ENCODE peak calls at places on chromosomes 6 and 20, in five cellular contexts. One of them, this sample, is unnamed.

GRCh38 chr6:119148102-119148824 is 69.8 kb upstream of the FAM184A start:
- DNase-seq in PC-9: peak; percentile 46
- DNase-seq in tibial artery: peak; percentile 28
- DNase-seq in stomach: no peak
- DNase-seq in A549: peak; percentile 33
- DNase-seq in this sample: peak; percentile 60

GRCh38 chr20:58243653-58244410 is 15.4 kb upstream of the ANKRD60 start:
- DNase-seq in PC-9: no peak
- DNase-seq in stomach: no peak
- DNase-seq in tibial artery: no peak
- DNase-seq in A549: no peak
- DNase-seq in this sample: no peak

GRCh38 chr6:30790734-30791383 is 46.5 kb upstream of the IER3 start:
- DNase-seq in tibial artery: no peak
- DNase-seq in PC-9: no peak
- DNase-seq in A549: no peak
- DNase-seq in stomach: no peak
- DNase-seq in this sample: no peak

GRCh38 chr20:59314872-59315500 is 14.6 kb downstream of the EDN3 start:
- DNase-seq in PC-9: no peak
- DNase-seq in stomach: no peak
- DNase-seq in A549: no peak
- DNase-seq in tibial artery: no peak
- DNase-seq in this sample: no peak

GRCh38 chr6:44227138-44227770 is 3.9 kb downstream of the SLC29A1 start:
- DNase-seq in PC-9: no peak
- DNase-seq in A549: no peak
- DNase-seq in stomach: no peak
- DNase-seq in tibial artery: no peak
- DNase-seq in this sample: no peak

GRCh38 chr6:33297956-33298772 is 578 bp downstream of the RGL2 start:
- DNase-seq in stomach: peak; percentile 61
- DNase-seq in tibial artery: peak; percentile 85
- DNase-seq in PC-9: peak; percentile 89
- DNase-seq in A549: peak; percentile 76
- DNase-seq in this sample: peak; percentile 87

GRCh38 chr6:105072799-105073199 is 107.0 kb downstream of the POPDC3 start:
- DNase-seq in A549: peak; percentile 17
- DNase-seq in tibial artery: no peak
- DNase-seq in stomach: no peak
- DNase-seq in PC-9: no peak
- DNase-seq in this sample: no peak

GRCh38 chr6:135478626-135479025 is 18.9 kb downstream of the AHI1 start:
- DNase-seq in PC-9: no peak
- DNase-seq in stomach: no peak
- DNase-seq in tibial artery: no peak
- DNase-seq in A549: no peak
- DNase-seq in this sample: no peak

GRCh38 chr6:165632194-165632593 is 30.8 kb downstream of the PDE10A start:
- DNase-seq in stomach: no peak
- DNase-seq in PC-9: no peak
- DNase-seq in tibial artery: no peak
- DNase-seq in A549: no peak
- DNase-seq in this sample: no peak

GRCh38 chr6:113893866-113894265 is 36.7 kb downstream of the MARCKS start:
- DNase-seq in A549: no peak
- DNase-seq in PC-9: no peak
- DNase-seq in tibial artery: no peak
- DNase-seq in stomach: no peak
- DNase-seq in this sample: no peak

GRCh38 chr6:4687989-4688947 is 87.9 kb upstream of the CDYL start:
- DNase-seq in A549: peak; percentile 72
- DNase-seq in PC-9: peak; percentile 48
- DNase-seq in tibial artery: peak; percentile 34
- DNase-seq in stomach: no peak
- DNase-seq in this sample: peak; percentile 17

GRCh38 chr6:31128093-31128676 is 7.9 kb upstream of the CDSN start:
- DNase-seq in A549: peak; percentile 37
- DNase-seq in PC-9: peak; percentile 66
- DNase-seq in tibial artery: peak; percentile 45
- DNase-seq in stomach: peak; percentile 85
- DNase-seq in this sample: peak; percentile 92

GRCh38 chr20:37449276-37449675 is 71.8 kb upstream of the NNAT start:
- DNase-seq in tibial artery: no peak
- DNase-seq in A549: no peak
- DNase-seq in stomach: no peak
- DNase-seq in PC-9: no peak
- DNase-seq in this sample: no peak

GRCh38 chr20:25540273-25540672 is 45.1 kb downstream of the NINL start:
- DNase-seq in stomach: no peak
- DNase-seq in tibial artery: no peak
- DNase-seq in PC-9: no peak
- DNase-seq in A549: no peak
- DNase-seq in this sample: no peak

GRCh38 chr6:20789162-20789561 is 254.9 kb downstream of the CDKAL1 start:
- DNase-seq in tibial artery: no peak
- DNase-seq in A549: no peak
- DNase-seq in stomach: no peak
- DNase-seq in PC-9: no peak
- DNase-seq in this sample: no peak

GRCh38 chr20:4369798-4370124 is 351.9 kb upstream of the PRND start:
- DNase-seq in stomach: no peak
- DNase-seq in tibial artery: no peak
- DNase-seq in A549: no peak
- DNase-seq in PC-9: no peak
- DNase-seq in this sample: no peak

GRCh38 chr6:102732908-102733307 is 1339.4 kb downstream of the GRIK2 start:
- DNase-seq in PC-9: peak; percentile 3
- DNase-seq in A549: no peak
- DNase-seq in tibial artery: no peak
- DNase-seq in stomach: no peak
- DNase-seq in this sample: no peak

GRCh38 chr20:19815553-19815991 is 57.5 kb downstream of the RIN2 start:
- DNase-seq in tibial artery: peak; percentile 64
- DNase-seq in PC-9: peak; percentile 68
- DNase-seq in stomach: no peak
- DNase-seq in A549: peak; percentile 95
- DNase-seq in this sample: peak; percentile 31

GRCh38 chr6:79280756-79281155 is 46.3 kb upstream of the HMGN3 start:
- DNase-seq in A549: no peak
- DNase-seq in PC-9: no peak
- DNase-seq in stomach: no peak
- DNase-seq in tibial artery: no peak
- DNase-seq in this sample: no peak

GRCh38 chr6:158442309-158442705 is 117.6 kb upstream of the TMEM181 start:
- DNase-seq in A549: no peak
- DNase-seq in stomach: no peak
- DNase-seq in tibial artery: no peak
- DNase-seq in PC-9: no peak
- DNase-seq in this sample: no peak

GRCh38 chr6:170032706-170033309 is 258.1 kb downstream of the DLL1 start:
- DNase-seq in PC-9: no peak
- DNase-seq in A549: no peak
- DNase-seq in tibial artery: peak; percentile 5
- DNase-seq in stomach: peak; percentile 7
- DNase-seq in this sample: no peak

GRCh38 chr6:125251516-125252229 is 50.1 kb downstream of the HDDC2 start:
- DNase-seq in tibial artery: no peak
- DNase-seq in stomach: no peak
- DNase-seq in PC-9: no peak
- DNase-seq in A549: no peak
- DNase-seq in this sample: no peak

GRCh38 chr6:13378669-13379590 is 50.6 kb upstream of the TBC1D7 start:
- DNase-seq in A549: no peak
- DNase-seq in PC-9: no peak
- DNase-seq in tibial artery: no peak
- DNase-seq in stomach: peak; percentile 69
- DNase-seq in this sample: no peak

GRCh38 chr6:79544939-79545450 is 7.8 kb upstream of the LCA5 start:
- DNase-seq in tibial artery: peak; percentile 73
- DNase-seq in A549: peak; percentile 90
- DNase-seq in PC-9: peak; percentile 79
- DNase-seq in stomach: peak; percentile 31
- DNase-seq in this sample: peak; percentile 80

GRCh38 chr6:155444120-155444917 is 11.3 kb downstream of the NOX3 start:
- DNase-seq in stomach: no peak
- DNase-seq in tibial artery: no peak
- DNase-seq in A549: no peak
- DNase-seq in PC-9: peak; percentile 6
- DNase-seq in this sample: peak; percentile 28

GRCh38 chr6:37033819-37034790 is 28.6 kb downstream of the FGD2 start:
- DNase-seq in tibial artery: no peak
- DNase-seq in A549: no peak
- DNase-seq in PC-9: no peak
- DNase-seq in stomach: no peak
- DNase-seq in this sample: no peak

GRCh38 chr20:50346372-50347347 is 156.0 kb downstream of the CEBPB start:
- DNase-seq in A549: no peak
- DNase-seq in stomach: peak; percentile 84
- DNase-seq in tibial artery: peak; percentile 91
- DNase-seq in PC-9: peak; percentile 58
- DNase-seq in this sample: peak; percentile 61

GRCh38 chr6:6758915-6759654 is 170.6 kb downstream of the LY86 start:
- DNase-seq in tibial artery: peak; percentile 68
- DNase-seq in PC-9: no peak
- DNase-seq in stomach: peak; percentile 66
- DNase-seq in A549: peak; percentile 30
- DNase-seq in this sample: peak; percentile 44

DNA sequence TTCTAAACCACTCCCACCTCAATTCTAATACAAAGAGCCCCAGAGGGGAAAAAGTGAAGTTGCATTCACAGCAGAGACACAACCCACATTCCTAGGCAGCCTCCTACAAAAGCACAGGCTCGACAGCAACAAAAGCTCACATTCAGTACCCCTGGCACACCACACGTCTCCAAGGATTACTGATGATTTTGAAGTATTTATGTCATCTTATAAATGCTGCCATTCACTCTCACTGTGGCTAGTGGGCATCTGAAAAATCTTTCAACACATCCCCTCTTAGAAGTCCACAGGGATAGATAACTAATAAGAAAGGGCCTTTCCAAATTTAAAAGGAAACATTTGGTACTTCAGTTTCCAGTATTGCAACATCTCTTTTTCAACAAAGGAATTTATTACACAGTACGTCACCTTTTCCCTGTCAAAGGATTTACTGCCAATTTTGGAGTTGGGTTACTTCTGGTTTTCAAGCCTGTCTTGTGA is 146.7 kb downstream of the TASP1 start:
- DNase-seq in tibial artery: peak; percentile 34
- DNase-seq in stomach: no peak
- DNase-seq in A549: peak; percentile 25
- DNase-seq in PC-9: peak; percentile 11
- DNase-seq in this sample: peak; percentile 18
- TF ChIP-seq CTCF in tibial artery: peak; percentile 41
- TF ChIP-seq CTCF in stomach: no peak
- TF ChIP-seq CTCF in A549: no peak
- TF ChIP-seq CTCF in PC-9: no peak
- TF ChIP-seq CTCF in this sample: no peak

DNA sequence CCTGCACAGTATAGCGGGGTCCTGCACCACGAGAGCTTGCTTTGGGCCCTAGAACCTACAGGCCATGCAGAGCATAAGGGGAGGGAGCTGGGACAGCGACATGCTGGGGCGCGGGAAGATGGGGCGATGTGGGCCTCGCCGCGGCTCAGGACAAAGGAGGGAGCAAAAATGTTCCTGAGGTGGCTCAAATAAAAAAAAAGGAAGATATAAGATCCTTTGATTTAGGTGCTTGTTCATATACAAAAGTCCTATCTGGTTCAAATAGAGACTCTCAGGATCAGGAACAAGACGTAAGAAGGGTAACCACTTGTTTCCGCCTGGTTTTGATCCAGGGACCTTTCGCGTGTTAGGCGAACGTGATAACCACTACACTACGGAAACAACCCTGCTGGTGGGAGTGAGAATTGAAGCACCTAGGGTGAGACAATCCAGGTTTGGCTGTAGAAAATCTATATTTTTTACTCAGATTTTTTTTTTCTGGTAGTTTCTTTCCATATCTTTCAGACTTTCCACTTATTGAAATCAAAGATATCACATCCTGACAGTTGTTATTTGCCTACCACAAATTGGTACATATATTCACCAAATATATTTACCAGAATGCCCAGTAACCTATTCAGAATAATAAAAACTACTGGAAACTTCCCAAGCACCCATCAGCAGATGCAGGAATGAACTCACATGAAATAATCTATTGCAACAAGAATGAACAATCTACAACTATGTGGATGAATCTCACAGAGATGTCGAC is 177.9 kb upstream of the ZNF184 start:
- DNase-seq in stomach: no peak
- DNase-seq in tibial artery: no peak
- DNase-seq in A549: no peak
- DNase-seq in PC-9: peak; percentile 72
- DNase-seq in this sample: peak; percentile 83
- TF ChIP-seq CTCF in stomach: no peak
- TF ChIP-seq CTCF in tibial artery: no peak
- TF ChIP-seq CTCF in A549: no peak
- TF ChIP-seq CTCF in PC-9: peak; percentile 60
- TF ChIP-seq CTCF in this sample: no peak

GRCh38 chr20:56249244-56249955 is 868 bp downstream of the MC3R start:
- DNase-seq in stomach: no peak
- DNase-seq in PC-9: peak; percentile 21
- DNase-seq in A549: peak; percentile 4
- DNase-seq in tibial artery: no peak
- DNase-seq in this sample: peak; percentile 4
- TF ChIP-seq CTCF in stomach: no peak
- TF ChIP-seq CTCF in PC-9: peak; percentile 46
- TF ChIP-seq CTCF in A549: peak; percentile 23
- TF ChIP-seq CTCF in tibial artery: peak; percentile 10
- TF ChIP-seq CTCF in this sample: no peak

GRCh38 chr6:1110164-1110563 is 201.7 kb upstream of the FOXQ1 start:
- DNase-seq in tibial artery: no peak
- DNase-seq in A549: no peak
- DNase-seq in stomach: no peak
- DNase-seq in PC-9: peak; percentile 7
- DNase-seq in this sample: peak; percentile 32
- TF ChIP-seq CTCF in tibial artery: no peak
- TF ChIP-seq CTCF in A549: no peak
- TF ChIP-seq CTCF in stomach: no peak
- TF ChIP-seq CTCF in PC-9: no peak
- TF ChIP-seq CTCF in this sample: no peak

GRCh38 chr6:159865226-159865920 is 25.4 kb upstream of the MAS1 start:
- DNase-seq in PC-9: no peak
- DNase-seq in tibial artery: no peak
- DNase-seq in A549: no peak
- DNase-seq in stomach: no peak
- DNase-seq in this sample: no peak
- TF ChIP-seq CTCF in PC-9: no peak
- TF ChIP-seq CTCF in tibial artery: no peak
- TF ChIP-seq CTCF in A549: no peak
- TF ChIP-seq CTCF in stomach: no peak
- TF ChIP-seq CTCF in this sample: no peak

DNA sequence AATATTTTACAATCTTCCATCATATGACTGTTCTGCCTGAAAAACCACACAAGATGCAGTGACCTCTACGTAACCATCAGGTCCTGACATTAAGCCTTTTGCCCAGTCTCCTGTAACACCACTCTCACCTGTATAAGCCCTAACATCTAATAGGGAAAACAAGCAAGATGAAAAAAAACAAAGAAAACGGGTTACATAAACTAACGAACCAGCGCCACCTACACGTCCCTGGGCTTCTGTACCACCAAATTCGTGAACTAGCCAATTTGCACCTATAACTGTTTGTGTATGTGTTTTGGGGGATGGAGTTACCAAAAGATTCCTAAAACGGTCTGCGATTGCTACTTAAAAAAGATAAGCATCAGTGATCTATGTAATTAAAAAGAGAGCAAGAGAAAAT is 70.2 kb downstream of the BLOC1S5 start:
- DNase-seq in tibial artery: no peak
- DNase-seq in stomach: no peak
- DNase-seq in A549: no peak
- DNase-seq in PC-9: no peak
- DNase-seq in this sample: no peak
- TF ChIP-seq CTCF in tibial artery: no peak
- TF ChIP-seq CTCF in stomach: no peak
- TF ChIP-seq CTCF in A549: no peak
- TF ChIP-seq CTCF in PC-9: peak; percentile 20
- TF ChIP-seq CTCF in this sample: no peak